ENCODE peak calls at places on chromosome 11, in eight cellular contexts. E is GM13977, L is left ventricle myocardium inferior, K is pancreas, Q is HCT116, M is keratinocyte, Z is ovary, H is heart left ventricle. B is an unnamed sample.

GRCh38 chr11:91978747-91979146 is 245.9 kb upstream of the FAT3 start:
- DNase-seq in E (no peak), H (no peak), M (no peak), Q (no peak), Z (no peak), K (no peak), L (no peak), B (no peak)

GRCh38 chr11:15176646-15177163 is 62.0 kb downstream of the INSC start:
- DNase-seq in M (no peak), L (no peak), K (no peak), Z (no peak), H (no peak), E (no peak), Q (no peak), B (no peak)

GRCh38 chr11:117395476-117395875 is 67.8 kb downstream of the CEP164 start:
- DNase-seq in L (no peak), E (no peak), M (no peak), K (no peak), H (no peak), Z (no peak), Q (no peak), B (no peak)

GRCh38 chr11:44728491-44728910 is 1.7 kb downstream of the TSPAN18 start:
- DNase-seq in K (no peak), H (no peak), Q (no peak), Z (peak), M (no peak), L (no peak), E (no peak), B (no peak)

GRCh38 chr11:5004429-5005274 is 10.0 kb downstream of the OR51L1 start:
- DNase-seq in M (peak), Q (peak), K (peak), L (peak), E (peak), Z (peak), H (peak), B (no peak)

GRCh38 chr11:73186294-73186850 is 31.7 kb upstream of the P2RY2 start:
- DNase-seq in K (no peak), H (no peak), E (no peak), M (peak), Q (no peak), L (no peak), Z (no peak), B (no peak)

GRCh38 chr11:129280027-129280811 is 88.1 kb upstream of the ARHGAP32 start:
- DNase-seq in M (no peak), Z (no peak), L (no peak), H (no peak), K (no peak), E (no peak), Q (no peak), B (no peak)

GRCh38 chr11:45079943-45080719 is 66.3 kb upstream of the PRDM11 start:
- DNase-seq in L (no peak), E (no peak), M (no peak), H (peak), K (no peak), Z (no peak), Q (no peak), B (no peak)

GRCh38 chr11:70727899-70728620 is 329.7 kb downstream of the CTTN start:
- DNase-seq in Q (no peak), M (no peak), K (no peak), Z (no peak), H (peak), L (no peak), E (no peak), B (no peak)

GRCh38 chr11:48103621-48104561 is 112.7 kb upstream of the OR4B1 start:
- DNase-seq in H (no peak), K (no peak), E (no peak), Q (no peak), L (no peak), M (no peak), Z (no peak), B (no peak)

GRCh38 chr11:134668076-134668475 is 256.0 kb upstream of the B3GAT1 start:
- DNase-seq in Q (no peak), E (no peak), Z (no peak), M (no peak), L (no peak), K (no peak), H (no peak), B (no peak)

GRCh38 chr11:2862395-2862949 is 23.1 kb downstream of the CDKN1C start:
- DNase-seq in Z (no peak), K (no peak), L (no peak), H (no peak), M (no peak), Q (no peak), E (no peak), B (no peak)

GRCh38 chr11:32497951-32498350 is 62.6 kb upstream of the WT1 start:
- DNase-seq in E (no peak), M (no peak), K (no peak), L (no peak), Z (no peak), Q (no peak), H (no peak), B (no peak)

GRCh38 chr11:115873813-115874212 is 369.6 kb upstream of the CADM1 start:
- DNase-seq in M (no peak), H (no peak), Q (no peak), Z (no peak), K (no peak), E (no peak), L (no peak), B (no peak)

GRCh38 chr11:33829430-33830141 is 55.3 kb upstream of the FBXO3 start:
- DNase-seq in K (no peak), M (no peak), Z (peak), E (peak), L (peak), H (peak), Q (peak), B (peak)

GRCh38 chr11:44311339-44312261 is 1.7 kb upstream of the ALX4 start:
- DNase-seq in K (no peak), Z (no peak), E (no peak), L (no peak), M (no peak), H (no peak), Q (no peak), B (no peak)

GRCh38 chr11:75547617-75548054 is 14.4 kb upstream of the SERPINH1 start:
- DNase-seq in E (peak), K (peak), L (peak), M (no peak), Z (peak), Q (no peak), H (peak), B (peak)

GRCh38 chr11:86435711-86436110 is 61.0 kb downstream of the CCDC81 start:
- DNase-seq in Z (no peak), K (no peak), Q (no peak), H (no peak), E (no peak), M (no peak), L (no peak), B (no peak)

GRCh38 chr11:116454020-116454645 is 318.7 kb downstream of the BUD13 start:
- DNase-seq in E (peak), L (no peak), M (peak), Z (no peak), Q (no peak), H (no peak), K (no peak), B (no peak)

GRCh38 chr11:8649361-8649760 is 33.1 kb downstream of the TRIM66 start:
- DNase-seq in E (no peak), Q (no peak), H (no peak), K (no peak), M (no peak), L (no peak), Z (no peak), B (no peak)

GRCh38 chr11:57873196-57873911 is 111.8 kb downstream of the CTNND1 start:
- DNase-seq in Z (no peak), M (no peak), H (no peak), E (no peak), Q (no peak), K (no peak), L (no peak), B (no peak)

GRCh38 chr11:33324211-33324985 is 67.2 kb downstream of the HIPK3 start:
- DNase-seq in L (no peak), Z (no peak), E (no peak), Q (no peak), M (no peak), H (no peak), K (no peak), B (no peak)

GRCh38 chr11:34602245-34602644 is 18.6 kb upstream of the EHF start:
- DNase-seq in Z (no peak), Q (peak), M (no peak), H (no peak), L (no peak), K (peak), E (no peak), B (no peak)

GRCh38 chr11:75557649-75558494 is 4.2 kb upstream of the SERPINH1 start:
- DNase-seq in M (no peak), H (peak), E (no peak), Q (no peak), Z (peak), L (no peak), K (no peak), B (no peak)

GRCh38 chr11:58647141-58647699 is 24.8 kb downstream of the CNTF start:
- DNase-seq in H (no peak), Q (no peak), E (no peak), M (no peak), Z (no peak), L (no peak), K (no peak), B (no peak)

GRCh38 chr11:19777032-19777341 is 64.3 kb downstream of the NAV2 start:
- DNase-seq in H (no peak), L (no peak), Z (no peak), K (peak), E (peak), M (no peak), Q (no peak), B (no peak)

GRCh38 chr11:63611395-63611747 is 2.9 kb downstream of the PLAAT3 start:
- DNase-seq in M (no peak), H (no peak), Q (no peak), Z (no peak), E (no peak), L (no peak), K (no peak), B (no peak)

GRCh38 chr11:43833657-43834073 is 47.0 kb upstream of the ALKBH3 start:
- DNase-seq in E (no peak), M (no peak), H (no peak), Z (no peak), L (no peak), Q (no peak), K (no peak), B (no peak)

GRCh38 chr11:76810151-76810853 is 27.1 kb downstream of the TSKU start:
- DNase-seq in K (no peak), H (no peak), Z (no peak), Q (peak), E (peak), L (no peak), M (no peak), B (no peak)
- TF ChIP-seq CTCF in K (peak), H (peak), Z (peak), Q (peak), E (peak), L (peak), M (peak), B (peak)

GRCh38 chr11:123000721-123001120 is 19.1 kb upstream of the BSX start:
- DNase-seq in L (no peak), E (no peak), H (no peak), M (no peak), K (no peak), Z (no peak), Q (no peak), B (no peak)
- TF ChIP-seq CTCF in L (no peak), E (no peak), H (no peak), M (no peak), K (no peak), Z (no peak), Q (no peak), B (no peak)

GRCh38 chr11:118430956-118431355 is 5.3 kb upstream of the KMT2A start:
- DNase-seq in K (no peak), E (no peak), L (no peak), Z (no peak), M (no peak), H (no peak), Q (no peak), B (peak)
- TF ChIP-seq CTCF in K (no peak), E (no peak), L (no peak), Z (no peak), M (no peak), H (no peak), Q (no peak), B (peak)

GRCh38 chr11:131908316-131908715 is 537.9 kb downstream of the NTM start:
- DNase-seq in E (no peak), H (no peak), K (no peak), L (no peak), Z (no peak), Q (no peak), M (no peak), B (no peak)

GRCh38 chr11:131904756-131905155 is 534.3 kb downstream of the NTM start:
- DNase-seq in M (no peak), K (no peak), E (no peak), H (no peak), L (no peak), Q (no peak), Z (no peak), B (no peak)

GRCh38 chr11:131907371-131907770 is 537.0 kb downstream of the NTM start:
- DNase-seq in H (no peak), Z (no peak), L (no peak), M (no peak), E (no peak), K (no peak), Q (no peak), B (no peak)

GRCh38 chr11:131909426-131910200 is 539.2 kb downstream of the NTM start:
- DNase-seq in K (no peak), E (no peak), L (no peak), Z (no peak), Q (no peak), H (no peak), M (no peak), B (no peak)

GRCh38 chr11:131906963-131907362 is 536.5 kb downstream of the NTM start:
- DNase-seq in L (no peak), K (no peak), Z (no peak), H (no peak), Q (no peak), E (no peak), M (no peak), B (no peak)
- TF ChIP-seq CTCF in L (peak), K (no peak), Z (no peak), H (peak), Q (no peak), E (no peak), M (no peak), B (no peak)

DNA sequence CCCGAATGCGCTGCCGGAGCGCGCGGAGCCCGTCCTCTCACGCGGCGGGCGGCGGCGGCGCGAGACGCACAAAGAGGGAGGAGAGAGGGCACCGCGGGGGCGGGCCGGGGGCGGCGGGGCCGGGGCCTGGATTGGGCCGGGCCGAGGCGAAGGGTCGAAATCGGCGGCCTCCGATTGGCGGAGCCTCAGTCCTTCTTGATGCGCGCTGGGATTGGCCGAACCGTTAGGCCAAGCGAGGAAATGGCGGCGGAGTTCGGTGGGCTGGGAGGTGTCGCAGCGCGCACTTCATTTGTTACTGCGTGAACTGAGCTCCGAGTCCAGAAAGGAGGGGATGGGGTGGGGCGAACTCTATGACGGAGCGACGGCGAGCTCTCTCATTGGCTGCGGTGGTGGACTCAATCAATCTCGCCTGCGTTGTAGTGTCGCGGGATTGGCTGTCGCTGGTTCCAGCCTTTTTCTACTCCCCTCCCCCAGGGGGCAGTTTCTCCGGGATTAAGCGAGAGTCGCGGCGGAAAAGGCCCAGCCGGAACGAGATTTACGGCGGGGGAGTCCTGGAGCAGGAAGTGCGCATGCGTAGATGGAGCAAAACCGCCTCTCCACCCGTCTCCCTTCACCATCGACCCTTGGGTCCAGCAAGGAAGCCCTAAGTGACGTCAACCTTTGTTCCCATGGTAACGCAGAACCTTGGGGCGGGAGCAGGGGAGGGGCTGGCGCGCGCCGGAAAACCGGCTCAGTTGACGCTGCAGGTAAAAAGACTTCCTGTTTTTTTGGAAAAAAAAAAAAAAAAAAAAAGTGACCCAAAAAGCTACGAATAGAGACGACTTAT is at the start of gene SF1:
- DNase-seq in L (peak), M (peak), E (peak), Q (peak), K (peak), H (peak), Z (peak), B (peak)
- TF ChIP-seq CTCF in L (no peak), M (no peak), E (peak), Q (no peak), K (no peak), H (peak), Z (no peak), B (no peak)

GRCh38 chr11:113906038-113906437 is 1.4 kb downstream of the HTR3B start:
- DNase-seq in E (no peak), Z (no peak), H (no peak), M (no peak), Q (peak), L (no peak), K (no peak), B (no peak)
- TF ChIP-seq CTCF in E (no peak), Z (no peak), H (peak), M (peak), Q (peak), L (peak), K (no peak), B (no peak)

GRCh38 chr11:12235080-12235479 is 124.7 kb downstream of the MICAL2 start:
- DNase-seq in L (no peak), E (no peak), K (no peak), H (peak), M (no peak), Z (no peak), Q (no peak), B (no peak)

GRCh38 chr11:12234216-12234615 is 123.8 kb downstream of the MICAL2 start:
- DNase-seq in E (no peak), L (no peak), Q (no peak), M (no peak), K (no peak), H (no peak), Z (no peak), B (no peak)

GRCh38 chr11:12235945-12236743 is 125.8 kb downstream of the MICAL2 start:
- DNase-seq in Z (no peak), L (no peak), E (peak), M (no peak), K (no peak), H (no peak), Q (peak), B (no peak)

GRCh38 chr11:12236744-12237101 is 126.3 kb downstream of the MICAL2 start:
- DNase-seq in H (no peak), L (no peak), M (no peak), Z (no peak), E (no peak), Q (no peak), K (no peak), B (no peak)

GRCh38 chr11:12235549-12235944 is 125.2 kb downstream of the MICAL2 start:
- DNase-seq in E (no peak), Q (no peak), L (no peak), Z (no peak), H (no peak), K (no peak), M (no peak), B (no peak)
- TF ChIP-seq CTCF in E (peak), Q (no peak), L (peak), Z (no peak), H (peak), K (no peak), M (peak), B (no peak)

DNA sequence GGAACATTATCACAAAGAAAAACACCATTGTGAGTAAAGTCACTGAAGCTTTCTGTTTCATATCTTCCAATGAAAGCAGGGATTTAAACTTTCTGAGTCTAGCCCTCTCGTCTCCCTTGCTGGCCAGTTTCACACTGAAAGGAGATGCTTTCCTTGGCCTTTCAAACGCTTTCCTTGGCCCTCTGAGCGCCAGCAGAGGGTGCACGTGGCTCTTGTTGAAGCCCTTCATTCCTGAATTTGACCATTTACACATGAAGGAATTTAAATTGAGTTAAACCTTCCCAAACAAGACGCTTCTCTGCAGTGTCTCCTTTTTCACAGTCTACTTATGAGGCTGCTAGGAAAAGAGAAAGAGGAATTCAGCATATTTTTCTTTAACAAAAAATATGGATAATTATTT is 21.5 kb downstream of the NNMT start:
- DNase-seq in Q (peak), M (no peak), H (no peak), L (peak), Z (peak), K (no peak), E (no peak), B (no peak)
- TF ChIP-seq CTCF in Q (peak), M (peak), H (peak), L (peak), Z (no peak), K (no peak), E (no peak), B (peak)

DNA sequence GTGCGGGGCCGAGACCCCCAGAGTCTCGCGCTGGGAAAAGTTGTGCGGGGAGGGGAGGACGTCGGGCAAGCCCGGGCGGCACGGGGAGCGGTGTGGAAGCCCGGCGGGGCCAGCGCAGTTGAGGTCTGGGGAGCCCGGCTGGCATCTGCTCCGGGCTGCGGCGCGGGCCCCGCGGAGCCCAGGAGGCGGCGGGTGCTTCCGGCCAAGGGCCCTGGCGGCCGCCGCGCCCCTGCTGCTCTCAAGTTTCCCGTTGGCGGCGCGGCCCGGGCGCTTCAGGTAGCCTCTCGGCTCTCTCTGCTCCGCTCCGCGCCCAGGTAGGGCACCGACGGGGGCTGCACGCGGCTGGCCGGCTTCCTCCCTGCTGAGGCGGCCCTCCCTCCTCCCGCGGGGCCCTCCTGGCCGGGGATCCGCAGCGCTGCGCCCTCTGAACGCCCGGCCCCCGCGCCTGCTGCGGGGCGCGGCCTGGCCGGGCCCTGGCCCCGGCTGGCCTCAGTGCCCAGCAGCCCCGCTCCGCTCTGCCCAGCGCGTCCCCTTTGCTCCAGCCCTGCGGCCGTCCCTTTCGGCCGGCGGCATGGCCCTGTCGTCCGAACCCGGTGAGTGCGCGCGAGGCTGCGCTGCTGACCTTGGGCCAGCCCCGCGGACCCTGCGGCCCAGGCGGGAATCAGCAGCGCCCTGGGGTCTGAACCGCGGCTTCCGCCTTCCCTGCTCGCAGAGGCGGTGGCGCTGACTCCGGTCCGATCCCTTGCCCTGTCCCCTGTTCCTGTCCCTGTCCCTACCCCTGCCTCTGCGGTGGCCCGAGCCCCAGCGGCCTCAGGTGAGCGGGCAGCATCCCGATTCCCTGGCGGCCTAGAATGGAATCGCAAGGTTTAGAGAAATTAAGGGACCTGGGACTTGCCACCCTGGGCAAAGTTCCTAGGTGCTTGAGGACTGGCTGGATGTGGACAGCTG is 4.3 kb upstream of the AMPD3 start:
- DNase-seq in Z (no peak), L (peak), Q (peak), E (peak), H (peak), M (no peak), K (peak), B (no peak)
- TF ChIP-seq CTCF in Z (no peak), L (peak), Q (peak), E (peak), H (peak), M (peak), K (peak), B (no peak)

B was measured in D721Med.